ENCODE peak calls at places on chromosomes 16 and 17, in five cellular contexts. One of them, this sample, is unnamed.

GRCh38 chr17:52145496-52145895 is 13.0 kb downstream of the CA10 start:
- DNase-seq in gastrocnemius medialis: no peak
- DNase-seq in activated T-cell treated with anti-CD3 and anti-CD28 coated beads for 48 hours: no peak
- DNase-seq in endothelial cell of umbilical vein: no peak
- DNase-seq in T-helper 9 cell: no peak
- DNase-seq in this sample: no peak

GRCh38 chr17:17108681-17109049 is 66.4 kb downstream of the MPRIP start:
- DNase-seq in T-helper 9 cell: no peak
- DNase-seq in gastrocnemius medialis: no peak
- DNase-seq in endothelial cell of umbilical vein: no peak
- DNase-seq in activated T-cell treated with anti-CD3 and anti-CD28 coated beads for 48 hours: no peak
- DNase-seq in this sample: no peak

GRCh38 chr16:30570621-30571443 is 682 bp downstream of the ZNF688 start:
- DNase-seq in endothelial cell of umbilical vein: peak
- DNase-seq in activated T-cell treated with anti-CD3 and anti-CD28 coated beads for 48 hours: no peak
- DNase-seq in gastrocnemius medialis: no peak
- DNase-seq in T-helper 9 cell: no peak
- DNase-seq in this sample: no peak

GRCh38 chr16:50878966-50879615 is 137.2 kb downstream of the CYLD start:
- DNase-seq in T-helper 9 cell: no peak
- DNase-seq in activated T-cell treated with anti-CD3 and anti-CD28 coated beads for 48 hours: no peak
- DNase-seq in endothelial cell of umbilical vein: no peak
- DNase-seq in gastrocnemius medialis: no peak
- DNase-seq in this sample: no peak

GRCh38 chr16:66874079-66874775 is 6.1 kb upstream of the PDP2 start:
- DNase-seq in endothelial cell of umbilical vein: no peak
- DNase-seq in activated T-cell treated with anti-CD3 and anti-CD28 coated beads for 48 hours: no peak
- DNase-seq in gastrocnemius medialis: no peak
- DNase-seq in T-helper 9 cell: no peak
- DNase-seq in this sample: no peak

GRCh38 chr17:10471853-10472252 is 2.5 kb upstream of the MYH4 start:
- DNase-seq in activated T-cell treated with anti-CD3 and anti-CD28 coated beads for 48 hours: no peak
- DNase-seq in T-helper 9 cell: no peak
- DNase-seq in endothelial cell of umbilical vein: no peak
- DNase-seq in gastrocnemius medialis: no peak
- DNase-seq in this sample: no peak

GRCh38 chr16:11211061-11211976 is 44.7 kb downstream of the SOCS1 start:
- DNase-seq in activated T-cell treated with anti-CD3 and anti-CD28 coated beads for 48 hours: no peak
- DNase-seq in endothelial cell of umbilical vein: no peak
- DNase-seq in gastrocnemius medialis: no peak
- DNase-seq in T-helper 9 cell: no peak
- DNase-seq in this sample: no peak

GRCh38 chr16:67917852-67918236 is 13.8 kb downstream of the CTRL start:
- DNase-seq in endothelial cell of umbilical vein: no peak
- DNase-seq in activated T-cell treated with anti-CD3 and anti-CD28 coated beads for 48 hours: peak
- DNase-seq in gastrocnemius medialis: peak
- DNase-seq in T-helper 9 cell: no peak
- DNase-seq in this sample: no peak

GRCh38 chr17:8838551-8839095 is 28.9 kb downstream of the PIK3R6 start:
- DNase-seq in activated T-cell treated with anti-CD3 and anti-CD28 coated beads for 48 hours: no peak
- DNase-seq in endothelial cell of umbilical vein: no peak
- DNase-seq in T-helper 9 cell: no peak
- DNase-seq in gastrocnemius medialis: no peak
- DNase-seq in this sample: no peak

GRCh38 chr17:28599311-28600184 is 723 bp upstream of the SPAG5 start:
- DNase-seq in endothelial cell of umbilical vein: peak
- DNase-seq in gastrocnemius medialis: no peak
- DNase-seq in activated T-cell treated with anti-CD3 and anti-CD28 coated beads for 48 hours: peak
- DNase-seq in T-helper 9 cell: peak
- DNase-seq in this sample: peak

GRCh38 chr16:66651474-66651765 is 45.1 kb downstream of the CMTM4 start:
- DNase-seq in gastrocnemius medialis: no peak
- DNase-seq in activated T-cell treated with anti-CD3 and anti-CD28 coated beads for 48 hours: no peak
- DNase-seq in endothelial cell of umbilical vein: no peak
- DNase-seq in T-helper 9 cell: no peak
- DNase-seq in this sample: no peak

GRCh38 chr16:72013888-72014538 is 5.5 kb downstream of the DHODH start:
- DNase-seq in activated T-cell treated with anti-CD3 and anti-CD28 coated beads for 48 hours: no peak
- DNase-seq in gastrocnemius medialis: no peak
- DNase-seq in T-helper 9 cell: no peak
- DNase-seq in endothelial cell of umbilical vein: no peak
- DNase-seq in this sample: no peak

GRCh38 chr16:56549744-56550385 is 15.0 kb upstream of the MT4 start:
- DNase-seq in gastrocnemius medialis: no peak
- DNase-seq in T-helper 9 cell: no peak
- DNase-seq in activated T-cell treated with anti-CD3 and anti-CD28 coated beads for 48 hours: no peak
- DNase-seq in endothelial cell of umbilical vein: no peak
- DNase-seq in this sample: no peak

GRCh38 chr17:18041776-18042175 is 2.6 kb downstream of the GID4 start:
- DNase-seq in T-helper 9 cell: no peak
- DNase-seq in endothelial cell of umbilical vein: no peak
- DNase-seq in activated T-cell treated with anti-CD3 and anti-CD28 coated beads for 48 hours: no peak
- DNase-seq in gastrocnemius medialis: peak
- DNase-seq in this sample: no peak

GRCh38 chr17:62619413-62620155 is 7.9 kb upstream of the MRC2 start:
- DNase-seq in endothelial cell of umbilical vein: no peak
- DNase-seq in activated T-cell treated with anti-CD3 and anti-CD28 coated beads for 48 hours: no peak
- DNase-seq in T-helper 9 cell: no peak
- DNase-seq in gastrocnemius medialis: no peak
- DNase-seq in this sample: no peak

GRCh38 chr17:64115043-64115698 is 14.8 kb downstream of the ERN1 start:
- DNase-seq in activated T-cell treated with anti-CD3 and anti-CD28 coated beads for 48 hours: no peak
- DNase-seq in T-helper 9 cell: no peak
- DNase-seq in gastrocnemius medialis: peak
- DNase-seq in endothelial cell of umbilical vein: no peak
- DNase-seq in this sample: no peak

GRCh38 chr16:86540894-86541293 is 14.1 kb downstream of the MTHFSD start:
- DNase-seq in activated T-cell treated with anti-CD3 and anti-CD28 coated beads for 48 hours: no peak
- DNase-seq in endothelial cell of umbilical vein: no peak
- DNase-seq in T-helper 9 cell: no peak
- DNase-seq in gastrocnemius medialis: no peak
- DNase-seq in this sample: no peak

GRCh38 chr16:85541619-85542547 is 71.2 kb upstream of the GSE1 start:
- DNase-seq in endothelial cell of umbilical vein: no peak
- DNase-seq in activated T-cell treated with anti-CD3 and anti-CD28 coated beads for 48 hours: no peak
- DNase-seq in gastrocnemius medialis: no peak
- DNase-seq in T-helper 9 cell: no peak
- DNase-seq in this sample: no peak

GRCh38 chr16:80931985-80932720 is 74.5 kb downstream of the CMC2 start:
- DNase-seq in activated T-cell treated with anti-CD3 and anti-CD28 coated beads for 48 hours: no peak
- DNase-seq in endothelial cell of umbilical vein: peak
- DNase-seq in gastrocnemius medialis: peak
- DNase-seq in T-helper 9 cell: no peak
- DNase-seq in this sample: no peak